ENCODE peak calls at places on chromosomes 4 and X, in ten cellular contexts. X is ecto neural progenitor cell, T is HFF-Myc, N is cardiac muscle cell, Z is AG08395, L is tibial nerve, B is H54, S is transverse colon, R is globus pallidus, W is NCI-H748 treated with DMSO at 0.1 percent for 48 hours. I is an unnamed sample.

GRCh38 chr4:2330119-2331042 is 68.5 kb upstream of the MXD4 start:
- DNase-seq in X (peak), T (peak), N (no peak), Z (peak), L (no peak), B (peak), S (no peak), R (no peak), W (no peak), I (no peak)

GRCh38 chr4:146522862-146523205 is 1.1 kb upstream of the SLC10A7 start:
- DNase-seq in X (no peak), T (no peak), N (no peak), Z (no peak), L (no peak), B (no peak), S (no peak), R (no peak), W (no peak), I (peak)

GRCh38 chr4:32462944-32463343 is 1742.8 kb downstream of the PCDH7 start:
- DNase-seq in X (no peak), T (no peak), N (no peak), Z (peak), L (no peak), B (no peak), S (no peak), R (no peak), W (no peak), I (peak)

GRCh38 chr4:136443006-136443405 is 1089.3 kb downstream of the PCDH18 start:
- DNase-seq in X (no peak), T (no peak), N (no peak), Z (no peak), L (no peak), B (no peak), S (no peak), R (no peak), W (no peak), I (no peak)

GRCh38 chr4:37793562-37793961 is 32.9 kb upstream of the PGM2 start:
- DNase-seq in X (no peak), T (no peak), N (peak), Z (peak), L (no peak), B (no peak), S (no peak), R (peak), W (no peak), I (peak)

GRCh38 chrX:11040405-11040804 is 70.7 kb upstream of the HCCS start:
- DNase-seq in X (no peak), T (no peak), N (peak), Z (no peak), L (no peak), B (no peak), S (no peak), R (no peak), W (no peak), I (no peak)

GRCh38 chrX:150768580-150769190 is 75.5 kb downstream of the MTMR1 start:
- DNase-seq in X (no peak), T (no peak), N (no peak), Z (no peak), L (no peak), B (no peak), S (no peak), R (peak), W (no peak), I (no peak)

GRCh38 chrX:110992611-110993010 is 103.4 kb upstream of the PAK3 start:
- DNase-seq in X (no peak), T (no peak), N (peak), Z (peak), L (no peak), B (no peak), S (no peak), R (no peak), W (peak), I (peak)

GRCh38 chr4:689498-690122 is 659 bp upstream of the SLC49A3 start:
- DNase-seq in X (no peak), T (no peak), N (no peak), Z (no peak), L (no peak), B (no peak), S (no peak), R (no peak), W (no peak), I (no peak)

GRCh38 chr4:111748157-111748556 is 397.1 kb upstream of the FAM241A start:
- DNase-seq in X (no peak), T (no peak), N (no peak), Z (no peak), L (no peak), B (no peak), S (no peak), R (no peak), W (no peak), I (no peak)

GRCh38 chr4:83189631-83190136 is 75.2 kb upstream of the PLAC8 start:
- DNase-seq in X (no peak), T (no peak), N (no peak), Z (no peak), L (no peak), B (no peak), S (no peak), R (no peak), W (no peak), I (no peak)

GRCh38 chr4:66606908-66607307 is 936.6 kb upstream of the EPHA5 start:
- DNase-seq in X (no peak), T (no peak), N (no peak), Z (no peak), L (no peak), B (no peak), S (no peak), R (no peak), W (no peak), I (no peak)

GRCh38 chr4:8736083-8736825 is 135.4 kb downstream of the HMX1 start:
- DNase-seq in X (no peak), T (no peak), N (no peak), Z (no peak), L (no peak), B (no peak), S (no peak), R (no peak), W (no peak), I (peak)

GRCh38 chrX:22520128-22520828 is 247.6 kb downstream of the CBLL2 start:
- DNase-seq in X (no peak), T (no peak), N (no peak), Z (no peak), L (no peak), B (no peak), S (no peak), R (no peak), W (no peak), I (no peak)

GRCh38 chrX:75781618-75782017 is 3.4 kb downstream of the MAGEE2 start:
- DNase-seq in X (no peak), T (no peak), N (no peak), Z (no peak), L (no peak), B (no peak), S (no peak), R (peak), W (peak), I (no peak)

GRCh38 chr4:156060661-156061060 is 107.0 kb upstream of the CTSO start:
- DNase-seq in X (no peak), T (no peak), N (no peak), Z (no peak), L (no peak), B (no peak), S (no peak), R (no peak), W (no peak), I (no peak)

GRCh38 chrX:47645530-47645929 is 4.8 kb downstream of the ELK1 start:
- DNase-seq in X (no peak), T (no peak), N (no peak), Z (no peak), L (no peak), B (no peak), S (no peak), R (no peak), W (no peak), I (no peak)

GRCh38 chrX:114038358-114038757 is 545.5 kb upstream of the HTR2C start:
- DNase-seq in X (no peak), T (no peak), N (no peak), Z (no peak), L (no peak), B (no peak), S (no peak), R (no peak), W (no peak), I (no peak)

GRCh38 chr4:71607780-71608673 is 175.9 kb downstream of the GC start:
- DNase-seq in X (no peak), T (no peak), N (no peak), Z (no peak), L (no peak), B (no peak), S (no peak), R (no peak), W (no peak), I (no peak)

GRCh38 chrX:138745215-138745614 is 33.7 kb upstream of the FGF13 start:
- DNase-seq in X (no peak), T (peak), N (peak), Z (peak), L (peak), B (no peak), S (no peak), R (peak), W (no peak), I (peak)

GRCh38 chrX:153732406-153732805 is 7.8 kb downstream of the ABCD1 start:
- DNase-seq in X (no peak), T (no peak), N (no peak), Z (no peak), L (no peak), B (peak), S (no peak), R (no peak), W (no peak), I (no peak)

GRCh38 chrX:78747471-78747870 is at the start of gene LPAR4:
- DNase-seq in X (peak), T (no peak), N (peak), Z (peak), L (no peak), B (no peak), S (no peak), R (no peak), W (no peak), I (peak)

GRCh38 chr4:54516556-54517215 is 141.1 kb upstream of the KIT start:
- DNase-seq in X (no peak), T (no peak), N (peak), Z (no peak), L (no peak), B (no peak), S (no peak), R (no peak), W (no peak), I (no peak)

GRCh38 chrX:43676960-43677582 is 21.0 kb downstream of the MAOA start:
- DNase-seq in X (no peak), T (no peak), N (no peak), Z (no peak), L (no peak), B (no peak), S (no peak), R (no peak), W (peak), I (no peak)

GRCh38 chr4:147198411-147199051 is 252.9 kb upstream of the TTC29 start:
- DNase-seq in X (no peak), T (no peak), N (no peak), Z (no peak), L (no peak), B (no peak), S (no peak), R (no peak), W (no peak), I (no peak)

GRCh38 chrX:94107981-94108380 is 434.0 kb downstream of the FAM133A start:
- DNase-seq in X (no peak), T (no peak), N (no peak), Z (no peak), L (no peak), B (no peak), S (no peak), R (no peak), W (no peak), I (no peak)

GRCh38 chr4:109177411-109177810 is 125.0 kb downstream of the COL25A1 start:
- DNase-seq in X (no peak), T (no peak), N (no peak), Z (no peak), L (no peak), B (no peak), S (no peak), R (no peak), W (no peak), I (no peak)

GRCh38 chrX:132876509-132876837 is 82.0 kb downstream of the HS6ST2 start:
- DNase-seq in X (peak), T (no peak), N (peak), Z (no peak), L (no peak), B (no peak), S (no peak), R (no peak), W (no peak), I (no peak)

GRCh38 chrX:70755850-70756249 is 152.7 kb downstream of the TEX11 start:
- DNase-seq in X (no peak), T (no peak), N (no peak), Z (no peak), L (no peak), B (no peak), S (no peak), R (no peak), W (no peak), I (no peak)

I was measured in A673.